ENCODE peak calls at places on chromosomes 16 and 17, in five cellular contexts. Z, J, M, V and P are unnamed samples.

GRCh38 chr17:77332034-77332971 is 191.5 kb downstream of the SEC14L1 start:
- DNase-seq in Z (peak), J (no peak), V (no peak), M (no peak), P (peak)

GRCh38 chr17:49582789-49583188 is 7.1 kb downstream of the NXPH3 start:
- DNase-seq in Z (no peak), J (no peak), M (no peak), V (no peak), P (no peak)

GRCh38 chr17:77376795-77377751 is 236.3 kb downstream of the SEC14L1 start:
- DNase-seq in V (no peak), Z (no peak), J (no peak), M (no peak), P (no peak)

GRCh38 chr17:65389426-65389825 is 172.0 kb downstream of the AXIN2 start:
- DNase-seq in M (peak), V (no peak), Z (peak), J (no peak), P (no peak)

GRCh38 chr17:4332296-4332970 is 34.0 kb downstream of the UBE2G1 start:
- DNase-seq in M (no peak), V (no peak), J (no peak), Z (no peak), P (no peak)

GRCh38 chr17:40915199-40915661 is 22.2 kb downstream of the KRT23 start:
- DNase-seq in J (peak), Z (peak), M (peak), V (no peak), P (peak)

GRCh38 chr17:17090642-17091103 is 48.4 kb downstream of the MPRIP start:
- DNase-seq in M (no peak), Z (no peak), V (no peak), J (no peak), P (no peak)

GRCh38 chr16:11551842-11552241 is 34.9 kb downstream of the LITAF start:
- DNase-seq in M (no peak), V (no peak), J (no peak), Z (no peak), P (no peak)

GRCh38 chr16:50695017-50696000 is 1.9 kb downstream of the NOD2 start:
- DNase-seq in V (no peak), Z (no peak), M (no peak), J (no peak), P (no peak)

GRCh38 chr16:25922438-25922837 is 230.7 kb downstream of the HS3ST4 start:
- DNase-seq in J (no peak), Z (no peak), V (no peak), M (no peak), P (no peak)

GRCh38 chr17:80082403-80083135 is 18.8 kb upstream of the GAA start:
- DNase-seq in Z (peak), J (peak), M (no peak), V (peak), P (peak)

GRCh38 chr16:79598341-79599181 is 2.0 kb downstream of the MAF start:
- DNase-seq in J (no peak), V (peak), Z (peak), M (no peak), P (peak)

GRCh38 chr17:29250666-29251065 is 4.0 kb downstream of the CRYBA1 start:
- DNase-seq in M (peak), J (no peak), V (no peak), Z (peak), P (no peak)

GRCh38 chr17:5635949-5636348 is 51.6 kb upstream of the NLRP1 start:
- DNase-seq in M (no peak), V (no peak), Z (no peak), J (no peak), P (no peak)

GRCh38 chr17:48671697-48672171 is 45.6 kb upstream of the HOXB9 start:
- DNase-seq in Z (peak), M (peak), V (peak), J (peak), P (peak)

DNA sequence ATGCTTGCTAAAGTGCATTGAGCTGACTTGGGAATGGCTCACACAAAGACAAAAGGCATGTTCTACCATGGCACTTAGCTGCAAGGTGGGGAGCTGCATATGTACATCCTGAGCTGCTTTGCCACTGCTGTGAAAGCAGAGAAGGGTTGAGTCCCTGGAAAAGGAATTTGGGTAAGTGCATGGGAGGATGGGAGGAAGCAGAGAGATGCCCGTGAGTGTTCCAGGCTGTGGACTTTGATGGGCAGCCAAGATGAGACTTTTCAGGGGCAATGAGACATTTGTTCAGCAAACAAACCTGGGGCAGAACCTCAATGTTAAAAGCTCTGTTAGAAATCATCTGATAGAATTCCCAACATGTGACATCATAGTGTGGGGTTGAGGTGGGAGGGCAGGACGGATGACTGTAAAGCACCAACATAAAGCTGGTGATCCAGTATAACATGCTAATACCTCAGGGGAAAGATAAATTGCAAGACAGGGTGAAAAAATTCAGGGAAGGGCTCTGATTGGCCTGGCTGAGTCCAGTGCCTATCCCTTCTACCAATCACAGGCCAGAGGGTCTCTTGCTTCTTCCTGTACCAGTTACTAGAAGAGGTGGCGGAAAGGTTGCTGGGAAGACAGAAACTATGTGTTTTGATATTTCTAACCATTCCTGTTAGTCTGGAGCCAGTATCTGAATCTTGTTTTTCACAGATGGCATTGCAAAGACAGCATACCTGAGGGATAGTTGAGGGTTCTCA is 163.2 kb downstream of the UTP18 start:
- DNase-seq in Z (no peak), M (no peak), J (no peak), V (no peak), P (no peak)
- TF ChIP-seq CTCF in Z (no peak), M (no peak), J (no peak), V (no peak), P (no peak)

DNA sequence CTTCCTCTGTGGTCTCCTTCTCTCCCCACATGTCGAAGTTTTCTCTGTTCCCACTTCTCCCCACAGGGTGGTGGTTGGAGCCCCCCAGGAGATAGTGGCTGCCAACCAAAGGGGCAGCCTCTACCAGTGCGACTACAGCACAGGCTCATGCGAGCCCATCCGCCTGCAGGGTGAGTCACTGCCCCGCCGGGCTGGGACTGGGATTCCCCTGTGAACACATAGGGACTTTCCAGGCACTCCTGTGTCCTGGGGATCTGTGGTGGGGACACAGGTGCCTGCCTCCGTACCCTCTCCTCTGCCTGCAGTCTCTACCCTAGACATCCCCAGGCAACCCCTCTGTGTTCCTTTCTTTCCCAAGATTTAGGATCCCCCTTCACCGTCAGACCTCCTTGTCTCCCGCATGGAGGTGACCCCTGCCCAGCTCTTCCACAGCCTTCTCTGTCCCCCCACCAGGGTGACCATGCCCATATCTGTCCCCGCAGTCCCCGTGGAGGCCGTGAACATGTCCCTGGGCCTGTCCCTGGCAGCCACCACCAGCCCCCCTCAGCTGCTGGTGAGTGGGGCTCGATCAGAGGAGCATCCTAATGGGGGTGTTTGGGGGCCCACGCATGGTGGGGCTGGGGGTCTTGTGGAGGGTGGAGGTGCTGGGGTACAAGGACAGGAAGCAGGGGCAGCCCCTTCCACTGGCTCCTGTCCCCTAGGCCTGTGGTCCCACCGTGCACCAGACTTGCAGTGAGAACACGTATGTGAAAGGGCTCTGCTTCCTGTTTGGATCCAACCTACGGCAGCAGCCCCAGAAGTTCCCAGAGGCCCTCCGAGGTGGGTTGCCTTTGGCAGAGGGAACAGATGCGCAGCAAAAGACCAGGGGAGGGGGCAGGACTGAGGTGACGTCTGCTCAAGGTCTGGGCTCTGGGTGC is 5.8 kb downstream of the ITGAM start:
- DNase-seq in J (peak), V (no peak), M (no peak), Z (no peak), P (peak)
- TF ChIP-seq CTCF in J (peak), V (no peak), M (no peak), Z (no peak), P (no peak)

GRCh38 chr16:83989300-83989699 is 21.3 kb downstream of the NECAB2 start:
- DNase-seq in J (no peak), Z (no peak), V (no peak), M (no peak), P (no peak)
- TF ChIP-seq CTCF in J (no peak), Z (no peak), V (no peak), M (no peak), P (no peak)

GRCh38 chr17:82015311-82015971 is 7.2 kb downstream of the CENPX start:
- DNase-seq in J (no peak), M (no peak), Z (no peak), V (no peak), P (no peak)
- TF ChIP-seq CTCF in J (no peak), M (no peak), Z (no peak), V (no peak), P (no peak)

GRCh38 chr17:13939222-13939621 is 130.1 kb upstream of the COX10 start:
- DNase-seq in M (no peak), Z (no peak), V (no peak), J (no peak), P (no peak)
- TF ChIP-seq CTCF in M (peak), Z (no peak), V (no peak), J (no peak), P (no peak)

GRCh38 chr17:73485130-73485529 is 159.1 kb downstream of the SDK2 start:
- DNase-seq in V (no peak), J (no peak), Z (no peak), M (no peak), P (no peak)
- TF ChIP-seq CTCF in V (no peak), J (no peak), Z (no peak), M (no peak), P (no peak)

DNA sequence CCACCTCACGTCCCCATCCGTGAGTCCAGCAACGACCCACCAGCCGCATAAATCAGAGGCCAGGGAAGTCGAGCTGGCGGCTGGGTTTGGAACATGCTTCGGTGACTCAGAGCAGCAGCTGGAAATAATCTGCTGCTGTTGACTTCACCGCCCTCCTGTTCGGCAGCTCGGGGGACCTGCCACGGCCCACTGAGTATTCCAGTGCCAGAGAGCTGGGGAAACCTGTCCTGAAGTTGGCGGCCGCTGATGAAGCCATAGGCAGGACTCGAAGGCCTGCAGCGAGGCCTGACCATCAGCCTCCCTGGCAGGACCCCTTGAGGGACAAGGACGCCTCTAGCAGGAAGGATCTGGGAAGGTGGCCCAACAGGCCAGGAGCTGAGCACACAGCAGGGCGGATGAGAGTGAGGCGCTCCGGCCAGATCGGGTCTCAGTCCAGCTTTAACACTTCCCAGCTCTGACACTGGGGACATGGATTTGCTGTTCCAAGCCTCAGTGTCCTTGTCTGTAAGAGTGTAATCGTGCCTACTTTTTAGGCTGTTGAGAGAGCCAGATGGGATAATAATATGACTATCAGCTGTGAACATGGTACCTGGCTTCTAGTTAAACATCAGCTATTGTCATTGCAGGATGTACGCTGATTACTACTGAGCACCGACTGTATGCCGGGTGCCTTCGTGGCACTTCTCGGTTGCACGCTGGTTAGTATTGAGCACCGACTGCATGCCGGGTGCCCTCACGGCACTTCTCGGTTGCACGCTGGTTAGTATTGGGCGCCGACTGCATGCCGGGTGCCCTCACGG is 50.4 kb upstream of the CIBAR2 start:
- DNase-seq in V (no peak), Z (peak), J (no peak), M (no peak), P (no peak)
- TF ChIP-seq CTCF in V (no peak), Z (no peak), J (no peak), M (no peak), P (no peak)

DNA sequence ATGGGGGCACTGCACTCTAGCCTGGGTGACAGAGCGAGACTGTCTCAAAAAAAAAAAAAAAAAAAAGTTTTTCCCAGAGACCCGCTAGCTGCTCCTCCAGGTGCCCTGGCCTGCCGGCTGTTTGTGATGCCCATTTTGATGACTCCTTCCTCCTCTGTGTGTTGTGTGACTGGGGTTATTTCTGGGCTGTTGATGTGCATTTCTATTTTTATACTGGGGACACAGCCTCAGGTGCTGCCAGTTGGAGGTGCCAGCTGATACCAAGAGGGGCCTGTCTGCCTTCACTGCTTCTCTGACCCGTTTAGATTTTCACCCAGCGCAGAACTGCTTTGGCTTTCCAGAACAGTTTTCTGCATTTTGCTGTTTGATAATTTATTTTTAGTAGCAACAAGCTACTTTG is 6.6 kb downstream of the PLA2G15 start:
- DNase-seq in M (no peak), Z (no peak), J (no peak), V (no peak), P (no peak)
- TF ChIP-seq CTCF in M (no peak), Z (no peak), J (no peak), V (no peak), P (no peak)